ENCODE peak calls at places on chromosomes 1 and 21, in six cellular contexts. One of them, this sample, is unnamed.

GRCh38 chr1:9121891-9122409 is 7.0 kb downstream of the GPR157 start:
- DNase-seq in fibroblast of lung: no peak
- DNase-seq in PC-9: no peak
- DNase-seq in mesendoderm: no peak
- DNase-seq in MM.1S: no peak
- DNase-seq in IMR-90: no peak
- DNase-seq in this sample: no peak

GRCh38 chr1:83967336-83967735 is 31.6 kb downstream of the TTLL7 start:
- DNase-seq in fibroblast of lung: peak; percentile 13
- DNase-seq in PC-9: no peak
- DNase-seq in mesendoderm: no peak
- DNase-seq in MM.1S: no peak
- DNase-seq in IMR-90: peak; percentile 79
- DNase-seq in this sample: no peak

GRCh38 chr1:2279210-2279639 is 51.1 kb downstream of the SKI start:
- DNase-seq in fibroblast of lung: peak; percentile 93
- DNase-seq in PC-9: no peak
- DNase-seq in mesendoderm: peak; percentile 100
- DNase-seq in MM.1S: no peak
- DNase-seq in IMR-90: peak; percentile 94
- DNase-seq in this sample: no peak

GRCh38 chr1:35180776-35181374 is 12.1 kb downstream of the SFPQ start:
- DNase-seq in fibroblast of lung: no peak
- DNase-seq in PC-9: no peak
- DNase-seq in mesendoderm: no peak
- DNase-seq in MM.1S: no peak
- DNase-seq in IMR-90: peak; percentile 44
- DNase-seq in this sample: no peak

GRCh38 chr1:54051936-54052469 is 1.0 kb downstream of the TMEM59 start:
- DNase-seq in fibroblast of lung: peak; percentile 47
- DNase-seq in PC-9: no peak
- DNase-seq in mesendoderm: peak; percentile 5
- DNase-seq in MM.1S: no peak
- DNase-seq in IMR-90: no peak
- DNase-seq in this sample: no peak

GRCh38 chr1:6358757-6359567 is 34.6 kb downstream of the ACOT7 start:
- DNase-seq in fibroblast of lung: peak; percentile 79
- DNase-seq in PC-9: peak; percentile 33
- DNase-seq in mesendoderm: peak; percentile 71
- DNase-seq in MM.1S: no peak
- DNase-seq in IMR-90: peak; percentile 86
- DNase-seq in this sample: no peak

GRCh38 chr1:17768651-17769241 is 13.6 kb downstream of the ACTL8 start:
- DNase-seq in fibroblast of lung: peak; percentile 78
- DNase-seq in PC-9: peak; percentile 40
- DNase-seq in mesendoderm: peak; percentile 83
- DNase-seq in MM.1S: no peak
- DNase-seq in IMR-90: peak; percentile 92
- DNase-seq in this sample: peak; percentile 34

GRCh38 chr21:31713973-31714740 is 17.8 kb downstream of the SCAF4 start:
- DNase-seq in fibroblast of lung: no peak
- DNase-seq in PC-9: no peak
- DNase-seq in mesendoderm: no peak
- DNase-seq in MM.1S: no peak
- DNase-seq in IMR-90: peak; percentile 45
- DNase-seq in this sample: no peak

GRCh38 chr1:12433323-12434053 is 184.5 kb downstream of the DHRS3 start:
- DNase-seq in fibroblast of lung: peak; percentile 68
- DNase-seq in PC-9: no peak
- DNase-seq in mesendoderm: peak; percentile 94
- DNase-seq in MM.1S: no peak
- DNase-seq in IMR-90: peak; percentile 67
- DNase-seq in this sample: no peak

GRCh38 chr1:3659093-3659492 is 6.8 kb downstream of the TP73 start:
- DNase-seq in fibroblast of lung: no peak
- DNase-seq in PC-9: no peak
- DNase-seq in mesendoderm: no peak
- DNase-seq in MM.1S: no peak
- DNase-seq in IMR-90: no peak
- DNase-seq in this sample: no peak

GRCh38 chr1:56330400-56331026 is 248.8 kb downstream of the PLPP3 start:
- DNase-seq in fibroblast of lung: peak; percentile 80
- DNase-seq in PC-9: no peak
- DNase-seq in mesendoderm: peak; percentile 9
- DNase-seq in MM.1S: peak; percentile 12
- DNase-seq in IMR-90: peak; percentile 84
- DNase-seq in this sample: no peak

GRCh38 chr1:81512242-81512641 is 288.5 kb upstream of the ADGRL2 start:
- DNase-seq in fibroblast of lung: peak; percentile 9
- DNase-seq in PC-9: no peak
- DNase-seq in mesendoderm: no peak
- DNase-seq in MM.1S: no peak
- DNase-seq in IMR-90: no peak
- DNase-seq in this sample: no peak
- H3K4me2 ChIP-seq in fibroblast of lung: no peak overlapping the region
- H3K4me2 ChIP-seq in PC-9: no peak overlapping the region
- H3K4me2 ChIP-seq in mesendoderm: no peak overlapping the region
- H3K4me2 ChIP-seq in MM.1S: no peak overlapping the region
- H3K4me2 ChIP-seq in IMR-90: no peak overlapping the region
- H3K4me2 ChIP-seq in this sample: no peak overlapping the region

GRCh38 chr1:42786097-42786496 is 1.3 kb downstream of the TMEM269 start:
- DNase-seq in fibroblast of lung: no peak
- DNase-seq in PC-9: no peak
- DNase-seq in mesendoderm: no peak
- DNase-seq in MM.1S: no peak
- DNase-seq in IMR-90: no peak
- DNase-seq in this sample: no peak
- H3K4me2 ChIP-seq in fibroblast of lung: no peak overlapping the region
- H3K4me2 ChIP-seq in PC-9: no peak overlapping the region
- H3K4me2 ChIP-seq in mesendoderm: no peak overlapping the region
- H3K4me2 ChIP-seq in MM.1S: no peak overlapping the region
- H3K4me2 ChIP-seq in IMR-90: no peak overlapping the region
- H3K4me2 ChIP-seq in this sample: no peak overlapping the region

DNA sequence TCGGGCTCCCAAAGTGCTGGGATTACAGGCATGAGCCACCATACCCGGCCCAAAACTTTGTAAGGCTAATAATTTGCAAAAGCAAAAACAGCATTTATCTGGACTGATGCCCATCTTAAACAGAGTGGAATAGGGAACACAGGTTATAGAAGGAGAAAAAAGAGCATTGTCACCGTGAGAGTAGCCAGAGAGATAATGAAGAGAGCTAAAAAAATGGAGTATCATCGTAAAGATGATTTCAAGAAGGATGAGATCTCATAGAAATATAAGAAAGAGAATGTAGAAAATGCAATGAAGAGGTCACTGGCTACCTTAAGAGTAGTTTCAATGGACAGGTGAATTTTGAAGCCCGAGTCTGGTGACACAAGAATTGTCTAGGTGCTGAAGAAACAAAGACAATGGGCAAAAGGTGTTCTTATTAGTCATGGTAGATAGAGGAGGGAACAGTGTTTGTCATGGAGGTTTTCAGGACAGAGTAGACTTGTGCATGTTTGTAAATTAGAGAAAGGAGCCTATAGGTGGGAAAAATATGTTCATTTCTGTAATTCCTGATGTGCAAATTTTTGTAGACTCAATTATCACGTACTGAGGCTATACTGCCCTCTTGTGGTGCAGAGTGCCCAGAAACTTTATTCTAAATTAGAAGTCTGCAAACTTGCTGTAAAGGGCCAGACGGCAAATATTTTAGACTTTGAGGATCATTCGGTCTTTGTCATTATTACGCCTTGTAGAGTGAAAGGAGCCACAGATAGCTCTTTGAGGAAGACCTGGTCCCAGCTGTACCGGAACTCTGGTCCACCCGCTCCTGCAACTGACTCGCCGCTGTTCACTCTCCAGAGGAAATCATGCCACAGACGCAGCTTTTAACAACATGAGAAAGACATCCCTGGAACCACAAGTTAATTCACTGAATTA is 8.1 kb upstream of the TMEM183A start:
- DNase-seq in fibroblast of lung: peak; percentile 63
- DNase-seq in PC-9: peak; percentile 54
- DNase-seq in mesendoderm: peak; percentile 35
- DNase-seq in MM.1S: peak; percentile 85
- DNase-seq in IMR-90: peak; percentile 52
- DNase-seq in this sample: peak; percentile 60
- H3K4me2 ChIP-seq in fibroblast of lung: peak overlapping the region; percentile 2
- H3K4me2 ChIP-seq in PC-9: peak overlapping the region; percentile 53
- H3K4me2 ChIP-seq in mesendoderm: no peak overlapping the region
- H3K4me2 ChIP-seq in MM.1S: peak overlapping the region; percentile 75
- H3K4me2 ChIP-seq in IMR-90: peak overlapping the region; percentile 60
- H3K4me2 ChIP-seq in this sample: peak overlapping the region; percentile 61

GRCh38 chr1:213864007-213864406 is 123.8 kb upstream of the PROX1 start:
- DNase-seq in fibroblast of lung: no peak
- DNase-seq in PC-9: no peak
- DNase-seq in mesendoderm: no peak
- DNase-seq in MM.1S: no peak
- DNase-seq in IMR-90: no peak
- DNase-seq in this sample: no peak

GRCh38 chr1:213871179-213871578 is 116.6 kb upstream of the PROX1 start:
- DNase-seq in fibroblast of lung: no peak
- DNase-seq in PC-9: no peak
- DNase-seq in mesendoderm: no peak
- DNase-seq in MM.1S: no peak
- DNase-seq in IMR-90: no peak
- DNase-seq in this sample: no peak

DNA sequence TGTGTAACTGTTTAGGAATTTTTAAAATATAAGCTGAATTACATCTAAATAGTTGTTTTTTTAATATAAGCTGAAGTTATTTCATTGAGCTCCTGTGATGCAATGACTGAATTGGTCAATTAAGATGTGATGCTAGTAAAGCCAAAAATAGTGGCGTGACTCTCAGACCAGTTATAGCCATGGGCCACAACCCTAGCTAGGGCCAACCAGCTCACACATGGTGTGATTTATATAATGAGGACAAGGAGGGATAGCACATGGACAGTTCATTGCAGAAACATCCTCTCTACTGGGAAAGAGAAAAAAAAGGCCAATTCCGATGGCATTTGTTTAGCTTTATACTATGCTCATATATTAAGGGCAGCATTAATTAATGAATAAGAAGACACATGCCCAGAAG is 119.3 kb upstream of the PROX1 start:
- DNase-seq in fibroblast of lung: no peak
- DNase-seq in PC-9: no peak
- DNase-seq in mesendoderm: no peak
- DNase-seq in MM.1S: no peak
- DNase-seq in IMR-90: no peak
- DNase-seq in this sample: no peak
- H3K4me2 ChIP-seq in fibroblast of lung: no peak overlapping the region
- H3K4me2 ChIP-seq in PC-9: no peak overlapping the region
- H3K4me2 ChIP-seq in mesendoderm: no peak overlapping the region
- H3K4me2 ChIP-seq in MM.1S: no peak overlapping the region
- H3K4me2 ChIP-seq in IMR-90: no peak overlapping the region
- H3K4me2 ChIP-seq in this sample: no peak overlapping the region

GRCh38 chr1:94110021-94110761 is 10.8 kb downstream of the ABCA4 start:
- DNase-seq in fibroblast of lung: no peak
- DNase-seq in PC-9: no peak
- DNase-seq in mesendoderm: no peak
- DNase-seq in MM.1S: no peak
- DNase-seq in IMR-90: no peak
- DNase-seq in this sample: no peak
- H3K4me2 ChIP-seq in fibroblast of lung: no peak overlapping the region
- H3K4me2 ChIP-seq in PC-9: no peak overlapping the region
- H3K4me2 ChIP-seq in mesendoderm: no peak overlapping the region
- H3K4me2 ChIP-seq in MM.1S: no peak overlapping the region
- H3K4me2 ChIP-seq in IMR-90: no peak overlapping the region
- H3K4me2 ChIP-seq in this sample: no peak overlapping the region

GRCh38 chr1:226952121-226952441 is 12.0 kb downstream of the COQ8A start:
- DNase-seq in fibroblast of lung: no peak
- DNase-seq in PC-9: no peak
- DNase-seq in mesendoderm: no peak
- DNase-seq in MM.1S: no peak
- DNase-seq in IMR-90: no peak
- DNase-seq in this sample: no peak
- H3K4me2 ChIP-seq in fibroblast of lung: no peak overlapping the region
- H3K4me2 ChIP-seq in PC-9: no peak overlapping the region
- H3K4me2 ChIP-seq in mesendoderm: no peak overlapping the region
- H3K4me2 ChIP-seq in MM.1S: no peak overlapping the region
- H3K4me2 ChIP-seq in IMR-90: no peak overlapping the region
- H3K4me2 ChIP-seq in this sample: no peak overlapping the region